ENCODE peak calls at places on chromosome 22, in eight cellular contexts. T is kidney, N is fibroblast of pulmonary artery, M is foreskin fibroblast, C is lower leg skin, Z is mucosa of descending colon, J is adrenal gland, V is OCI-LY7. L is an unnamed sample.

GRCh38 chr22:44112191-44112590 is 68.5 kb upstream of the PARVG start:
- DNase-seq in V (no peak), Z (no peak), M (no peak), T (peak), J (no peak), C (no peak), N (no peak), L (no peak)

GRCh38 chr22:31583861-31584485 is 78.0 kb downstream of the PISD start:
- DNase-seq in V (no peak), J (no peak), M (peak), Z (no peak), N (peak), C (no peak), T (no peak), L (peak)

GRCh38 chr22:22666307-22667091 is 22.1 kb downstream of the GGTLC2 start:
- DNase-seq in M (peak), V (peak), J (peak), Z (peak), C (no peak), N (peak), T (no peak), L (peak)

GRCh38 chr22:41847300-41847699 is 14.4 kb downstream of the SREBF2 start:
- DNase-seq in N (no peak), J (no peak), V (no peak), T (no peak), M (no peak), Z (no peak), C (no peak), L (no peak)

GRCh38 chr22:20131593-20131855 is at the start of gene ZDHHC8:
- DNase-seq in V (no peak), Z (peak), J (no peak), M (peak), C (no peak), N (no peak), T (no peak), L (no peak)

GRCh38 chr22:22770280-22770871 is 117.2 kb upstream of the IGLL5 start:
- DNase-seq in T (peak), V (peak), M (peak), C (no peak), N (peak), J (peak), Z (peak), L (peak)

GRCh38 chr22:23282986-23283385 is 102.7 kb downstream of the BCR start:
- DNase-seq in Z (no peak), V (no peak), M (no peak), C (no peak), J (no peak), N (no peak), T (no peak), L (no peak)

GRCh38 chr22:22463855-22464540 is 44.5 kb downstream of the ZNF280B start:
- DNase-seq in V (peak), J (peak), Z (peak), N (peak), M (peak), T (no peak), C (peak), L (peak)

GRCh38 chr22:44049369-44050231 is 25.5 kb downstream of the PARVB start:
- DNase-seq in Z (no peak), C (no peak), J (no peak), M (no peak), V (no peak), N (no peak), T (no peak), L (no peak)

DNA sequence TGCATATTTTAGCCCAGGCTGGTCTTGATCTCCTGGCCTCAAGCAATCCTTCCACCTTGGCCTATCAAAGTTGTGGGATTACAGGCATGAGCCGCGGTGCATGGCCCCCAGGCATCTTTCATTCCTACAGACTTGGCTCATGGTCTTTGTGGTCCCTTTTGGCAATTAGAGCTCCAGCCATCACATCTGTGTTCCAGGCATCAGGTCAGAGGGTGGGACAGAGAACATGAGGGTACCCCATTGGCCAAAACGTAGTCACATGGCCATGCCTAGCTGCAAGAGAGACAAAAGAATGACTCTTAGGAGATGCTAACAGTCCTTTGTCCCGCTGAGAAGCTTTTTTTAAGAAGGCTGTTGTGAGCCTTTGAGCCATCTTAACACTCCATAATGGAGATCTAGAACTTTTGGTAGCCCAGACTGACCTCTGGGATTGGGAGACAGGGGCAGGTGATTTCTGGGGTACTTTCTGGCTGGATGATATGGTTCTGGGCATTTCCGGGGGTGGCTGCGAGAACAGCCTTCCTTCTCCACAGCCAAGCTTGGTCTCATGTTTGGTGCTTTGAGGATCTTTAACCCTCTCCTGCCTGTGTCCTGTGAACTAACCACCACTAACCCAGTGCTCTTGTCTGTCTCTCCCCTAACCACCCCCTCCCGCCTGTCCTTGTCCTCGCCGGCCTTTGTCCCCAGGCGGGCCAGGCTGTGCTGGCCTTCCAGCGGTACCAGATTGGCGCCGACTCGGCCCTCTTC is 18.4 kb upstream of the TAB1 start:
- DNase-seq in V (no peak), Z (no peak), M (peak), N (no peak), T (no peak), C (no peak), J (no peak), L (no peak)
- TF ChIP-seq CTCF in V (no peak), Z (no peak), M (no peak), N (no peak), T (no peak), C (no peak), J (no peak), L (no peak)

GRCh38 chr22:17258015-17258827 is 39.0 kb upstream of the ADA2 start:
- DNase-seq in N (peak), C (peak), T (peak), Z (peak), J (peak), M (peak), V (peak), L (no peak)
- H3K4me3 ChIP-seq in N (no peak), C (no peak), T (peak), Z (no peak), J (no peak), M (no peak), V (peak), L (no peak)

DNA sequence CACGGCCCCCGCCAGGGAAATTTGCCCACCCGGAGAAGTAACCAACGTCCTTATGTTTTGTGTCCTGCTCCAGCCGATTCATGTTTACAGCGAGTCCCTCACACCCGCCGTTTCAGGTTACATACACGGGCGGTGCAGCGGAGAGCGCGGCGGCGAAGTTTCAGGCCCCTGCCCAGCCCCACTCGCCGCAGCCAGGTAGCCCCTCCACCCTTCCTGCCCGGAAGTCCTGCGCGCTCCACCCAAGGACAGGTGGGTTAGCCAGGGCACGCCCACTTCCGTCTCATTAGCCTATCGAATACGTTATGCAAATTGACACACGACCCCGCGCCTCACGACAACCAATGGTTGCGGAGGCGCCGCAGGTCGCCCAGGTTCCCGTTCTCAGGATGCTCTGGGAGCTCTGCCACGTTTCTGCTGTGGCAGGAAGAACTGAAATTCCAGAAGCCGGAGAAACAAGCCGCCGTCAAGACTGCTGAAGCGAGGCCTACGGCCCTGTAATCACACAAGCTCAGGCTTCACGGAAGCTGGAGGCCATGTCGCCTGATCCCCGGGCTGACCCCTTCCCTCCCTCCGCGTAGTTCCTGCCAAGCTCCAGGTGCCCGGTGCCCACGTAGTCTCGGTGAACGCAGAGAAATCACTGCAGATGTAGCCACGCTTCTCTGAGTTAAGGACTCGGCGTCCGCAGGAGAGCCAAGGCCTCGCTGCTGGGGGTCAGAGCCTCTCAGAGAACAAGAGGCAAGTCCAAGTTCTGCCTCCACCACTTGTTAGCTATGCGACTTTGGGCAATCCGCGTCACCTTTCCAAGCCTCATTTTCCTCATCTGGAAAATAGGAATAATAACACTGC is 22.4 kb upstream of the MYH9 start:
- DNase-seq in T (peak), C (peak), N (peak), V (peak), Z (peak), M (peak), J (peak), L (no peak)
- TF ChIP-seq CTCF in T (no peak), C (no peak), N (no peak), V (no peak), Z (no peak), M (no peak), J (no peak), L (no peak)

GRCh38 chr22:28837640-28838039 is 37.3 kb upstream of the XBP1 start:
- DNase-seq in C (no peak), N (no peak), V (no peak), Z (no peak), M (no peak), T (no peak), J (no peak), L (no peak)

GRCh38 chr22:28832731-28833130 is 32.4 kb upstream of the XBP1 start:
- DNase-seq in N (no peak), J (peak), Z (no peak), T (no peak), C (no peak), V (no peak), M (no peak), L (no peak)

GRCh38 chr22:28833276-28833923 is 33.0 kb upstream of the XBP1 start:
- DNase-seq in Z (no peak), C (no peak), N (no peak), T (no peak), V (no peak), M (no peak), J (no peak), L (no peak)

GRCh38 chr22:28838971-28839370 is 38.6 kb upstream of the XBP1 start:
- DNase-seq in V (no peak), M (no peak), J (no peak), Z (no peak), T (no peak), N (no peak), C (no peak), L (no peak)

GRCh38 chr22:28835630-28836189 is 35.3 kb upstream of the XBP1 start:
- DNase-seq in C (no peak), J (no peak), V (no peak), N (no peak), Z (no peak), T (no peak), M (no peak), L (no peak)
- H3K4me3 ChIP-seq in C (no peak), J (no peak), V (no peak), N (no peak), Z (no peak), T (no peak), M (no peak), L (no peak)

GRCh38 chr22:48517039-48518030 is 1310.3 kb downstream of the BRD1 start:
- DNase-seq in C (no peak), T (no peak), Z (no peak), M (no peak), N (no peak), J (no peak), V (no peak), L (no peak)
- TF ChIP-seq CTCF in C (no peak), T (no peak), Z (no peak), M (peak), N (no peak), J (no peak), V (no peak), L (no peak)

DNA sequence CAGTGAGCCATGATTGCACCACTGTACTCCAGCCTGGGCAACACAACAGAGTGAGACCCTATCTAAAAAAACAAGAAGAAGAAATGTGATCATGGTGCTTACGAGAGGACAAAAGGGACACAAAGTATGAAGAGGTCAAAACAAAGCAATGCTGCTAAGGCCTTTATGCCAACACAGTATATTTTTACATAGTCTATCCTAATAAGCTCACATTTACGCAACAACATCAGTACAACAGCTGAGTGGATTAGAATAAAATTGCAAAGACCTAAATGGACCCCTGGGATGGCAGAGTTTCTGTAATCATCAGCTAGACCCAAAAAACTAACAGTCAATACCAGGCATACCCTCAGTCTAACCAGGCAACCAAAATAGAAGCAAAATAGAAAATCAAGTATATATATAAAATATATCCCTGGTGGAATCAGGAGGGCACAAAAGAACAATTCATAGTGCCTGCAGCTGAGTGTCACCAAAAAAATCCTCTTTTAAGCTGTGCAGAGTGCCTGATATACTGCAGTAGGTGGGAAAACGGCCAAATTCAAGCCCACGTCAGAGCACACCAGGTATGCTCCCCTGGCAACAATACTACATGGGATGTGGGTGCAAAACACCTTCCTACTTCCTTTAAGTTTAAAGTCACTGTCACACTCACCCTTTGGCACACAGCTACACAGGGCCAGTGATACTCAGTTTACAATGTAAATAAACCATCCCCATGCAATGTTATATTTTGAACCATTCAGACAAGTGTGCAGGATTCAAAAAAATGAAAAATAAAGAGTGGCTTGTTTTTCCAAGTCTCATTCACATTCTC is 57.8 kb downstream of the RBFOX2 start:
- DNase-seq in J (no peak), N (no peak), V (no peak), T (no peak), C (no peak), M (no peak), Z (no peak), L (no peak)
- H3K4me3 ChIP-seq in J (no peak), N (no peak), V (no peak), T (no peak), C (no peak), M (peak), Z (no peak), L (peak)

GRCh38 chr22:26318975-26319374 is 110.1 kb upstream of the ASPHD2 start:
- DNase-seq in V (no peak), Z (no peak), C (no peak), T (no peak), J (no peak), M (peak), N (peak), L (no peak)
- TF ChIP-seq CTCF in V (peak), Z (no peak), C (no peak), T (no peak), J (no peak), M (peak), N (peak), L (no peak)

GRCh38 chr22:46780453-46780852 is 18.0 kb downstream of the TBC1D22A start:
- DNase-seq in C (no peak), T (no peak), M (no peak), Z (no peak), N (no peak), V (no peak), J (peak), L (no peak)
- H3K4me3 ChIP-seq in C (no peak), T (no peak), M (no peak), Z (no peak), N (no peak), V (no peak), J (no peak), L (no peak)

L was measured in fibroblast of mammary gland.